ENCODE peak calls at places on chromosomes 11 and 22, in seven cellular contexts. K, A, J, W, Z, U and H are unnamed samples.

GRCh38 chr11:1762537-1763302 is 1.0 kb downstream of the CTSD start:
- DNase-seq in J (no peak), Z (no peak), A (no peak), W (peak), U (no peak), K (peak), H (no peak)

GRCh38 chr11:17479284-17480214 is 2.9 kb upstream of the ABCC8 start:
- DNase-seq in U (peak), Z (no peak), K (peak), W (peak), A (no peak), J (no peak), H (peak)

GRCh38 chr11:80320765-80321164 is 879.9 kb upstream of the TENM4 start:
- DNase-seq in J (no peak), W (no peak), A (no peak), Z (no peak), U (no peak), K (no peak), H (no peak)

GRCh38 chr11:75432911-75433321 is at the start of gene KLHL35:
- DNase-seq in A (no peak), K (no peak), W (no peak), Z (no peak), J (no peak), U (no peak), H (no peak)

GRCh38 chr11:66126808-66127555 is 56.9 kb downstream of the PACS1 start:
- DNase-seq in A (peak), W (no peak), K (no peak), Z (peak), U (no peak), J (peak), H (no peak)

GRCh38 chr11:10410106-10410843 is 44.8 kb upstream of the AMPD3 start:
- DNase-seq in A (no peak), W (no peak), U (no peak), K (no peak), J (no peak), Z (no peak), H (no peak)

GRCh38 chr22:45090364-45090960 is 73.3 kb upstream of the NUP50 start:
- DNase-seq in K (peak), Z (no peak), A (no peak), W (no peak), U (peak), J (peak), H (peak)

GRCh38 chr11:71324788-71325417 is 72.5 kb upstream of the SHANK2 start:
- DNase-seq in Z (no peak), K (no peak), U (no peak), A (no peak), W (no peak), J (no peak), H (no peak)

GRCh38 chr11:6298605-6299004 is 21.7 kb downstream of the CAVIN3 start:
- DNase-seq in U (no peak), A (no peak), J (no peak), Z (no peak), K (peak), W (peak), H (peak)
- TF ChIP-seq CTCF in U (peak), A (no peak), J (peak), Z (peak), K (peak), W (peak), H (peak)

GRCh38 chr11:64564419-64564818 is 26.6 kb upstream of the SLC22A12 start:
- DNase-seq in J (no peak), W (no peak), Z (no peak), K (no peak), A (no peak), U (no peak), H (no peak)

GRCh38 chr11:64566915-64567882 is 23.8 kb upstream of the SLC22A12 start:
- DNase-seq in A (no peak), K (no peak), W (no peak), U (peak), Z (no peak), J (no peak), H (no peak)

GRCh38 chr11:64566042-64566914 is 24.7 kb upstream of the SLC22A12 start:
- DNase-seq in A (no peak), Z (no peak), K (peak), W (peak), J (peak), U (peak), H (no peak)

GRCh38 chr11:64563966-64564365 is 27.1 kb upstream of the SLC22A12 start:
- DNase-seq in K (no peak), A (no peak), J (no peak), W (no peak), U (no peak), Z (no peak), H (no peak)

DNA sequence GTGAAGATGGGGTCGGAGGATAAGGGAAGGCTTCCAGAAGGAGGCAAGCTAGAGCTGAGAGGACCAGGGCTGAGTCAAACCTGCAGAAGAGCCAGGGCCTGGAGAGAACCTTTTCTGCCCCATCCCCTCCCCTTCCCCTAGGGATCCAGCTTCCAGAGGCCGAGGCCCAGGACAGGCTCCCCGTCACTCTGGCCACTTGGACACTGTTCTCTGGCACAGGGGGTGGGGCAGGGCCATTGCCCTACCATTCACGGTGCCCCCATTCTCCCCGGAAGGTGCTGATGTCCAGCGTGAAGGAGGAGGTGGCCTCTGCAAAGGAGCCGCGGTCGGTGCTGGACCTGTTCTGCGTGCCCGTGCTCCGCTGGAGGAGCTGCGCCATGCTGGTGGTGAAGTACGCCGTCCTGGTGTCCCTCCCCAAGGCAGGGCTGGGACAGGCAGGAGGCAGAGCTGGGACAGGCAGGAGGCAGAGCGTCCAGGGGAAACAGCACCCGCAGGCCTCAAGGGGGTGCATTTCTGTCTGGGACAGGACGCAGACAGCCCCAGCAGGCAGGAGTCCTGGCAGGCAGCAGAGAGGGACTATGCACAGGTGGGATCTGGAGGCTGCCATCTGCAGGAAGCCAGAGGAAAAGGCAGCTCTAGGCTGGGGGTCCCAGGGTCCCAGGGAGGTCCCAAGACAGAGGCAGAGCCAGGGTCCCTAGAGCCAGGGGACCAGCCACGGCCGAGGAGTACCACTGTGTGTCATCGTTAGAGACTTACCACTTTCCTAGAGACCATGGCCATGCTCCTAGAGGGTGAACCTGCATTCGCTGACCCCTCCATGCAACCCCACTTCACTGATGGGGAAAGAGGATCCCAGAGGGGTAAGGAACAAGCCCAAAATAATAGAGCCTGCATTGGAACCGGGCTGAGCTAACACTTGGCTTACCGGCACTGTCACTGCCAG is 25.8 kb upstream of the SLC22A12 start:
- DNase-seq in Z (no peak), K (peak), W (no peak), U (no peak), A (no peak), J (no peak), H (no peak)
- TF ChIP-seq CTCF in Z (no peak), K (peak), W (no peak), U (peak), A (no peak), J (no peak), H (peak)

GRCh38 chr11:102920118-102920684 is 35.3 kb downstream of the MMP13 start:
- DNase-seq in W (no peak), Z (no peak), A (no peak), J (no peak), K (no peak), U (no peak), H (no peak)
- TF ChIP-seq CTCF in W (no peak), Z (no peak), A (no peak), J (no peak), K (no peak), U (no peak), H (no peak)

GRCh38 chr11:73225001-73225686 is 7.1 kb downstream of the P2RY2 start:
- DNase-seq in A (no peak), U (no peak), K (no peak), J (no peak), W (no peak), Z (no peak), H (no peak)
- TF ChIP-seq CTCF in A (no peak), U (no peak), K (no peak), J (no peak), W (no peak), Z (no peak), H (no peak)

GRCh38 chr11:27204527-27204926 is 158.5 kb downstream of the CCDC34 start:
- DNase-seq in A (no peak), W (peak), J (no peak), U (no peak), Z (no peak), K (peak), H (no peak)
- TF ChIP-seq CTCF in A (no peak), W (peak), J (peak), U (peak), Z (no peak), K (peak), H (peak)